ENCODE peak calls at places on chromosome 16, in six cellular contexts. C is islet precursor cell; F is T-helper 2 cell; B is NCI-H510A treated with DMSO at 0.1 percent for 48 hours; N is activated T-cell treated with anti-CD3 and anti-CD28 coated beads, Interleukin-2, amount 50 U/mL, for 1 hour; R is NCI-H1092. M is an unnamed sample.

GRCh38 chr16:23434380-23434779 is 18.6 kb downstream of the COG7 start:
- DNase-seq in C (no peak), F (no peak), B (peak), N (peak), R (peak), M (peak)

GRCh38 chr16:3009568-3010390 is 2.9 kb upstream of the CLDN9 start:
- DNase-seq in C (peak), F (no peak), B (peak), N (no peak), R (no peak), M (no peak)

GRCh38 chr16:57137043-57137442 is 44.7 kb downstream of the CPNE2 start:
- DNase-seq in C (no peak), F (no peak), B (no peak), N (no peak), R (no peak), M (no peak)

GRCh38 chr16:23060458-23061320 is 88.6 kb downstream of the USP31 start:
- DNase-seq in C (peak), F (peak), B (peak), N (peak), R (peak), M (peak)

GRCh38 chr16:1788708-1789100 is 4.8 kb downstream of the IGFALS start:
- DNase-seq in C (peak), F (no peak), B (no peak), N (no peak), R (no peak), M (no peak)

GRCh38 chr16:56916571-56917403 is 15.2 kb upstream of the HERPUD1 start:
- DNase-seq in C (no peak), F (no peak), B (no peak), N (no peak), R (no peak), M (no peak)

GRCh38 chr16:80596507-80597207 is 55.9 kb downstream of the DYNLRB2 start:
- DNase-seq in C (no peak), F (no peak), B (no peak), N (no peak), R (no peak), M (no peak)

GRCh38 chr16:90026135-90026534 is 6.9 kb upstream of the DBNDD1 start:
- DNase-seq in C (no peak), F (no peak), B (no peak), N (no peak), R (no peak), M (no peak)